ENCODE peak calls at places on chromosome X, in six cellular contexts. One of them, this sample, is unnamed.

GRCh38 chrX:45191383-45191782 is 9.3 kb downstream of the DIPK2B start:
- DNase-seq in WTC11: no peak
- DNase-seq in A549: no peak
- DNase-seq in IMR-90: no peak
- DNase-seq in GM12878: no peak
- DNase-seq in SK-N-SH: no peak
- DNase-seq in this sample: no peak

GRCh38 chrX:77564824-77565223 is 117.6 kb downstream of the FGF16 start:
- DNase-seq in WTC11: no peak
- DNase-seq in A549: no peak
- DNase-seq in IMR-90: peak; percentile 43
- DNase-seq in GM12878: no peak
- DNase-seq in SK-N-SH: no peak
- DNase-seq in this sample: no peak

GRCh38 chrX:72079607-72080006 is 52.1 kb downstream of the RTL5 start:
- DNase-seq in WTC11: no peak
- DNase-seq in A549: no peak
- DNase-seq in IMR-90: no peak
- DNase-seq in GM12878: no peak
- DNase-seq in SK-N-SH: no peak
- DNase-seq in this sample: no peak

GRCh38 chrX:112163916-112164315 is 81.3 kb upstream of the TRPC5 start:
- DNase-seq in WTC11: no peak
- DNase-seq in A549: no peak
- DNase-seq in IMR-90: peak; percentile 49
- DNase-seq in GM12878: no peak
- DNase-seq in SK-N-SH: no peak
- DNase-seq in this sample: no peak

GRCh38 chrX:72620550-72621145 is 48.0 kb upstream of the HDAC8 start:
- DNase-seq in WTC11: no peak
- DNase-seq in A549: peak; percentile 94
- DNase-seq in IMR-90: peak; percentile 89
- DNase-seq in GM12878: no peak
- DNase-seq in SK-N-SH: no peak
- DNase-seq in this sample: peak; percentile 2

GRCh38 chrX:23332888-23333821 is 1.5 kb upstream of the PTCHD1 start:
- DNase-seq in WTC11: peak; percentile 21
- DNase-seq in A549: no peak
- DNase-seq in IMR-90: no peak
- DNase-seq in GM12878: no peak
- DNase-seq in SK-N-SH: peak; percentile 30
- DNase-seq in this sample: no peak

GRCh38 chrX:74614193-74614909 is at the start of gene RLIM:
- DNase-seq in WTC11: peak; percentile 86
- DNase-seq in A549: peak; percentile 97
- DNase-seq in IMR-90: peak; percentile 95
- DNase-seq in GM12878: peak; percentile 85
- DNase-seq in SK-N-SH: peak; percentile 86
- DNase-seq in this sample: peak; percentile 89

GRCh38 chrX:113548308-113549015 is 707.8 kb upstream of the AMOT start:
- DNase-seq in WTC11: peak; percentile 19
- DNase-seq in A549: no peak
- DNase-seq in IMR-90: no peak
- DNase-seq in GM12878: no peak
- DNase-seq in SK-N-SH: no peak
- DNase-seq in this sample: no peak

GRCh38 chrX:119948381-119948780 is 4.8 kb upstream of the NKAP start:
- DNase-seq in WTC11: no peak
- DNase-seq in A549: no peak
- DNase-seq in IMR-90: no peak
- DNase-seq in GM12878: no peak
- DNase-seq in SK-N-SH: no peak
- DNase-seq in this sample: no peak

GRCh38 chrX:48852857-48853256 is 17.4 kb upstream of the PCSK1N start:
- DNase-seq in WTC11: no peak
- DNase-seq in A549: no peak
- DNase-seq in IMR-90: no peak
- DNase-seq in GM12878: no peak
- DNase-seq in SK-N-SH: no peak
- DNase-seq in this sample: no peak

GRCh38 chrX:104253567-104254441 is 929 bp downstream of the ESX1 start:
- DNase-seq in WTC11: peak; percentile 48
- DNase-seq in A549: peak; percentile 14
- DNase-seq in IMR-90: no peak
- DNase-seq in GM12878: no peak
- DNase-seq in SK-N-SH: peak; percentile 34
- DNase-seq in this sample: no peak

GRCh38 chrX:122546269-122546668 is 637.8 kb upstream of the GRIA3 start:
- DNase-seq in WTC11: no peak
- DNase-seq in A549: no peak
- DNase-seq in IMR-90: no peak
- DNase-seq in GM12878: no peak
- DNase-seq in SK-N-SH: no peak
- DNase-seq in this sample: no peak

GRCh38 chrX:68500105-68500504 is 1.3 kb downstream of the YIPF6 start:
- DNase-seq in WTC11: no peak
- DNase-seq in A549: no peak
- DNase-seq in IMR-90: no peak
- DNase-seq in GM12878: no peak
- DNase-seq in SK-N-SH: no peak
- DNase-seq in this sample: no peak

GRCh38 chrX:154516655-154517100 is 646 bp upstream of the FAM3A start:
- DNase-seq in WTC11: no peak
- DNase-seq in A549: no peak
- DNase-seq in IMR-90: peak; percentile 54
- DNase-seq in GM12878: no peak
- DNase-seq in SK-N-SH: no peak
- DNase-seq in this sample: no peak

GRCh38 chrX:20118065-20118824 is 1.5 kb upstream of the MAP7D2 start:
- DNase-seq in WTC11: no peak
- DNase-seq in A549: peak; percentile 11
- DNase-seq in IMR-90: no peak
- DNase-seq in GM12878: no peak
- DNase-seq in SK-N-SH: no peak
- DNase-seq in this sample: no peak

GRCh38 chrX:38375888-38376287 is 23.5 kb downstream of the OTC start:
- DNase-seq in WTC11: no peak
- DNase-seq in A549: peak; percentile 11
- DNase-seq in IMR-90: no peak
- DNase-seq in GM12878: no peak
- DNase-seq in SK-N-SH: peak; percentile 14
- DNase-seq in this sample: no peak

GRCh38 chrX:112979879-112980278 is 139.2 kb upstream of the AMOT start:
- DNase-seq in WTC11: no peak
- DNase-seq in A549: no peak
- DNase-seq in IMR-90: no peak
- DNase-seq in GM12878: no peak
- DNase-seq in SK-N-SH: no peak
- DNase-seq in this sample: no peak

GRCh38 chrX:136773649-136774048 is 7.1 kb downstream of the ARHGEF6 start:
- DNase-seq in WTC11: no peak
- DNase-seq in A549: no peak
- DNase-seq in IMR-90: no peak
- DNase-seq in GM12878: no peak
- DNase-seq in SK-N-SH: no peak
- DNase-seq in this sample: no peak

GRCh38 chrX:136907626-136908025 is 27.1 kb upstream of the RBMX start:
- DNase-seq in WTC11: no peak
- DNase-seq in A549: no peak
- DNase-seq in IMR-90: no peak
- DNase-seq in GM12878: no peak
- DNase-seq in SK-N-SH: no peak
- DNase-seq in this sample: no peak

GRCh38 chrX:48831909-48832291 is 3.5 kb downstream of the PCSK1N start:
- DNase-seq in WTC11: peak; percentile 55
- DNase-seq in A549: no peak
- DNase-seq in IMR-90: no peak
- DNase-seq in GM12878: no peak
- DNase-seq in SK-N-SH: peak; percentile 12
- DNase-seq in this sample: no peak

GRCh38 chrX:26649534-26649933 is 433.6 kb downstream of the MAGEB5 start:
- DNase-seq in WTC11: no peak
- DNase-seq in A549: peak; percentile 35
- DNase-seq in IMR-90: peak; percentile 27
- DNase-seq in GM12878: no peak
- DNase-seq in SK-N-SH: peak; percentile 11
- DNase-seq in this sample: peak; percentile 4

GRCh38 chrX:46203115-46203514 is 342.1 kb downstream of the ZNF674 start:
- DNase-seq in WTC11: no peak
- DNase-seq in A549: no peak
- DNase-seq in IMR-90: no peak
- DNase-seq in GM12878: no peak
- DNase-seq in SK-N-SH: no peak
- DNase-seq in this sample: no peak

GRCh38 chrX:107742754-107743191 is 32.8 kb downstream of the TSC22D3 start:
- DNase-seq in WTC11: no peak
- DNase-seq in A549: no peak
- DNase-seq in IMR-90: no peak
- DNase-seq in GM12878: no peak
- DNase-seq in SK-N-SH: no peak
- DNase-seq in this sample: no peak

GRCh38 chrX:1912193-1912592 is 297.3 kb downstream of the ASMT start:
- DNase-seq in WTC11: no peak
- DNase-seq in A549: no peak
- DNase-seq in IMR-90: no peak
- DNase-seq in GM12878: no peak
- DNase-seq in SK-N-SH: no peak
- DNase-seq in this sample: no peak

GRCh38 chrX:109672239-109672638 is 47.3 kb upstream of the KCNE5 start:
- DNase-seq in WTC11: no peak
- DNase-seq in A549: no peak
- DNase-seq in IMR-90: no peak
- DNase-seq in GM12878: no peak
- DNase-seq in SK-N-SH: no peak
- DNase-seq in this sample: no peak

GRCh38 chrX:84165716-84166115 is 22.3 kb downstream of the RPS6KA6 start:
- DNase-seq in WTC11: no peak
- DNase-seq in A549: no peak
- DNase-seq in IMR-90: no peak
- DNase-seq in GM12878: no peak
- DNase-seq in SK-N-SH: no peak
- DNase-seq in this sample: no peak

GRCh38 chrX:33725556-33726232 is 406.4 kb downstream of the FAM47A start:
- DNase-seq in WTC11: peak; percentile 17
- DNase-seq in A549: peak; percentile 7
- DNase-seq in IMR-90: no peak
- DNase-seq in GM12878: no peak
- DNase-seq in SK-N-SH: no peak
- DNase-seq in this sample: no peak
- TF ChIP-seq USF2 in WTC11: no peak
- TF ChIP-seq USF2 in A549: no peak
- TF ChIP-seq USF2 in IMR-90: no peak
- TF ChIP-seq USF2 in GM12878: no peak
- TF ChIP-seq USF2 in SK-N-SH: no peak
- TF ChIP-seq USF2 in this sample: no peak

GRCh38 chrX:133966199-133966598 is 19.2 kb downstream of the GPC3 start:
- DNase-seq in WTC11: no peak
- DNase-seq in A549: no peak
- DNase-seq in IMR-90: no peak
- DNase-seq in GM12878: no peak
- DNase-seq in SK-N-SH: no peak
- DNase-seq in this sample: no peak
- TF ChIP-seq USF2 in WTC11: no peak
- TF ChIP-seq USF2 in A549: no peak
- TF ChIP-seq USF2 in IMR-90: no peak
- TF ChIP-seq USF2 in GM12878: no peak
- TF ChIP-seq USF2 in SK-N-SH: no peak
- TF ChIP-seq USF2 in this sample: no peak

DNA sequence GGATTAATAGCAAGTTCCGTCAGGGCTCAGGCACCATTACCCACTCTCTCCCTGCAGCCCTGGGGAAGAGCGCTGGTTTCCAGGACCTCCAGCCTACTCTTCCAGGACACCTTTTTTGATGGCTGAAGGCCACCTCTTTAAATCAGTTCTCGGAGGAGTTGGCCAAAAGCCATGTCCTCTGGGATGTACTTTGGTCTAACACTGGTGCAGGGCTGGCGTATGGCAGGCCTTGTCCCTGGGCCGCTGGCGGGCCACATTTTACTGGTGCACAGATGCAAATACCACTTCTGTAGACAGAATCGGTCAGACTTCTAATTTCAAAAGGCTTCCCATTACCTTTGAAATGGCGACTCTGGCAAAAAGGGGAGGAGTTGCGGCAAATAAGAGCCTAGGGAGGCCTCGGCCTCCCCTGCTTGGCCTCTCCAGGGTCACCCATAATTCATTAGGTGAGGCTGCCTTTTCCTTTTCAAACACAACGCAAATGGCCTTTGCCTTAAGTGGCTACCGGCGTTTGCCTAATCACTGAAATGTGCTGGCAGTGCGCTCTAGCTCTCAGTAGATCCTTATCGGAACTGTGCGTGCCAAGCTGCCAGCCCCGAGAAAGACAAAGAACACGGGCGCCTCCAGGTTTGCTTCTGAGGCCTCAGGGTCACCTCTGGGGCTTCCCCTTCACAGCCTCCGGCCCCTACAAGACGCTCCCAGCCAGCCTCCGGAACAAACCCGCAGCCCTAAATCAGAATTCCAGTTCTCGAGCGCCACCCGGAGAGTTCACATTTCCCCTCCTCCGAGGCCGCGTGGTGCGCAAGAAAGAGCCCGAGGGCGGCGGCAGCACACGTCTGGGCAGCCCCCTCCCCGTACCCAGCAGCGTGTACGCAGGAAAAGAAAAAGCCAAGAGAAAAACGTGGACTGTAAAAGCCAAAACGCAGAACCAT is 76.2 kb upstream of the BCOR start:
- DNase-seq in WTC11: peak; percentile 38
- DNase-seq in A549: no peak
- DNase-seq in IMR-90: no peak
- DNase-seq in GM12878: no peak
- DNase-seq in SK-N-SH: peak; percentile 48
- DNase-seq in this sample: peak; percentile 76
- TF ChIP-seq USF2 in WTC11: no peak
- TF ChIP-seq USF2 in A549: no peak
- TF ChIP-seq USF2 in IMR-90: no peak
- TF ChIP-seq USF2 in GM12878: no peak
- TF ChIP-seq USF2 in SK-N-SH: no peak
- TF ChIP-seq USF2 in this sample: no peak

DNA sequence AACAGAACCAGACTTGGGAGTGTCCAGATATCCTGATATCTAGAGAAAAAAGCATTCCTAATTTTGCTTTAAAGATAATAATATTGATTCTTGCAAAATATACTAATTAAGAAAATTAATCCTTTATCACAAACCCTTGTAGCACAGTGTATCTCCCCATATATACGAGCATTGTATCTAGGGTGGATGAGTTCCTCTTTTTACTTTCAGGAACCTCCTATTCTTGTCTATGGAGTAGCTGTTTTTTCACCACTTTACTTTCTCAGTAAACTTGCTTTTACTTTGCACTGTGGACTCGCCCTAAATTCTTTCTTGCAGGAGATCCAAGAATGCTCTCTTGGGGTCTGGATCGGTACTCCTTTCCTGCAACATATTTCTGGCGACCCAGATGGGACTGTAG is 103.9 kb downstream of the GLUD2 start:
- DNase-seq in WTC11: no peak
- DNase-seq in A549: no peak
- DNase-seq in IMR-90: no peak
- DNase-seq in GM12878: no peak
- DNase-seq in SK-N-SH: no peak
- DNase-seq in this sample: no peak
- TF ChIP-seq USF2 in WTC11: no peak
- TF ChIP-seq USF2 in A549: no peak
- TF ChIP-seq USF2 in IMR-90: no peak
- TF ChIP-seq USF2 in GM12878: no peak
- TF ChIP-seq USF2 in SK-N-SH: no peak
- TF ChIP-seq USF2 in this sample: no peak

GRCh38 chrX:16882188-16882587 is 12.0 kb upstream of the RBBP7 start:
- DNase-seq in WTC11: no peak
- DNase-seq in A549: peak; percentile 21
- DNase-seq in IMR-90: peak; percentile 25
- DNase-seq in GM12878: no peak
- DNase-seq in SK-N-SH: peak; percentile 34
- DNase-seq in this sample: no peak
- TF ChIP-seq USF2 in WTC11: no peak
- TF ChIP-seq USF2 in A549: no peak
- TF ChIP-seq USF2 in IMR-90: no peak
- TF ChIP-seq USF2 in GM12878: no peak
- TF ChIP-seq USF2 in SK-N-SH: no peak
- TF ChIP-seq USF2 in this sample: no peak

This sample was measured in HepG2.